ENCODE peak calls at places on chromosome 17, in nine cellular contexts. M is AG09309; Q is CD8-positive, alpha-beta T cell; B is fibroblast of pulmonary artery; Y is brain microvascular endothelial cell; X is body of pancreas; D is K562; Z is ovary; C is GM12865. O is an unnamed sample.

GRCh38 chr17:17241656-17242055 is 4.7 kb upstream of the FLCN start:
- DNase-seq in B (no peak), Y (no peak), D (no peak), M (no peak), Z (no peak), Q (no peak), X (no peak), C (no peak), O (no peak)

GRCh38 chr17:80191720-80192265 is 22.0 kb downstream of the CARD14 start:
- DNase-seq in Y (no peak), X (no peak), B (no peak), Z (no peak), M (no peak), C (no peak), D (no peak), Q (no peak), O (peak)

GRCh38 chr17:29169806-29170591 is 10.2 kb downstream of the MYO18A start:
- DNase-seq in M (no peak), C (no peak), X (no peak), Q (no peak), Z (no peak), D (no peak), Y (no peak), B (no peak), O (no peak)

GRCh38 chr17:58693208-58693607 is 806 bp downstream of the RAD51C start:
- DNase-seq in Y (no peak), D (peak), M (no peak), X (no peak), B (no peak), Q (no peak), C (peak), Z (no peak), O (peak)

GRCh38 chr17:62718420-62718819 is 89.7 kb downstream of the MARCHF10 start:
- DNase-seq in M (no peak), D (no peak), X (no peak), Q (no peak), C (no peak), Z (no peak), Y (peak), B (peak), O (no peak)

GRCh38 chr17:29619251-29619650 is 3.5 kb downstream of the CORO6 start:
- DNase-seq in B (peak), C (no peak), Q (no peak), Z (no peak), Y (no peak), M (no peak), X (no peak), D (no peak), O (peak)

GRCh38 chr17:83025636-83026280 is 53.7 kb upstream of the METRNL start:
- DNase-seq in C (no peak), D (no peak), Q (no peak), M (no peak), X (no peak), Y (no peak), B (no peak), Z (no peak), O (no peak)

GRCh38 chr17:56754523-56755208 is 79.1 kb downstream of the C17orf67 start:
- DNase-seq in M (no peak), Z (no peak), Y (peak), D (no peak), X (no peak), C (peak), Q (no peak), B (peak), O (no peak)

GRCh38 chr17:57552114-57552601 is 192.9 kb downstream of the CCDC182 start:
- DNase-seq in B (peak), D (peak), Y (peak), M (no peak), Z (peak), Q (peak), X (no peak), C (peak), O (no peak)

GRCh38 chr17:57033296-57033695 is 51.8 kb upstream of the AKAP1 start:
- DNase-seq in X (peak), Z (peak), Y (no peak), C (no peak), B (no peak), Q (no peak), M (no peak), D (no peak), O (no peak)

GRCh38 chr17:29561541-29562517 is 5.0 kb downstream of the ABHD15 start:
- DNase-seq in Z (no peak), Y (no peak), C (no peak), D (no peak), X (no peak), Q (no peak), M (no peak), B (no peak), O (no peak)

GRCh38 chr17:64063766-64064224 is 43.4 kb upstream of the ICAM2 start:
- DNase-seq in C (peak), Y (peak), Q (peak), Z (peak), D (peak), M (no peak), B (peak), X (peak), O (peak)

GRCh38 chr17:42675984-42676423 is 790 bp downstream of the PLEKHH3 start:
- DNase-seq in D (peak), Q (no peak), M (no peak), Z (peak), Y (no peak), X (peak), C (peak), B (peak), O (no peak)

GRCh38 chr17:40290629-40291296 is 3.1 kb downstream of the CDC6 start:
- DNase-seq in Y (peak), M (peak), Z (no peak), D (peak), C (peak), X (peak), B (peak), Q (no peak), O (peak)

GRCh38 chr17:8894673-8895578 is 27.5 kb upstream of the PIK3R6 start:
- DNase-seq in D (peak), Q (no peak), Z (no peak), X (peak), B (peak), M (peak), Y (peak), C (peak), O (peak)

GRCh38 chr17:60059082-60059481 is 19.6 kb downstream of the HEATR6 start:
- DNase-seq in Z (no peak), B (no peak), Y (no peak), M (no peak), D (no peak), Q (no peak), X (no peak), C (no peak), O (no peak)

GRCh38 chr17:34051046-34051445 is 204.0 kb upstream of the CCL2 start:
- DNase-seq in D (no peak), Z (no peak), B (no peak), X (no peak), M (no peak), Q (no peak), C (no peak), Y (no peak), O (no peak)

GRCh38 chr17:37233001-37233400 is 142.8 kb upstream of the C17orf78 start:
- DNase-seq in Y (no peak), X (no peak), D (no peak), Q (no peak), M (no peak), B (no peak), C (no peak), Z (no peak), O (no peak)

GRCh38 chr17:8698142-8699050 is 46.2 kb downstream of the CCDC42 start:
- DNase-seq in C (no peak), M (no peak), B (peak), D (peak), Y (peak), Z (peak), X (no peak), Q (no peak), O (no peak)

GRCh38 chr17:2391597-2392251 is 9.1 kb downstream of the MNT start:
- DNase-seq in B (no peak), X (no peak), Y (no peak), D (no peak), Q (no peak), M (no peak), C (no peak), Z (no peak), O (no peak)

GRCh38 chr17:43945074-43945824 is 3.0 kb upstream of the PPY start:
- DNase-seq in Z (no peak), D (no peak), Y (no peak), X (no peak), B (no peak), M (no peak), Q (no peak), C (no peak), O (no peak)

GRCh38 chr17:19242323-19242722 is 5.2 kb downstream of the EPN2 start:
- DNase-seq in Y (no peak), Z (no peak), Q (no peak), X (no peak), C (no peak), D (no peak), B (no peak), M (no peak), O (peak)

GRCh38 chr17:62705781-62706597 is 78.5 kb downstream of the MRC2 start:
- DNase-seq in Y (no peak), D (no peak), X (no peak), Z (no peak), C (no peak), M (no peak), B (peak), Q (no peak), O (no peak)

GRCh38 chr17:64573214-64573613 is 66.4 kb downstream of the CEP95 start:
- DNase-seq in C (no peak), D (no peak), Y (no peak), Z (no peak), Q (no peak), X (no peak), B (no peak), M (no peak), O (no peak)

GRCh38 chr17:75110307-75110937 is 653 bp downstream of the ARMC7 start:
- DNase-seq in Q (no peak), D (peak), M (no peak), C (peak), Z (no peak), X (peak), B (no peak), Y (no peak), O (no peak)

DNA sequence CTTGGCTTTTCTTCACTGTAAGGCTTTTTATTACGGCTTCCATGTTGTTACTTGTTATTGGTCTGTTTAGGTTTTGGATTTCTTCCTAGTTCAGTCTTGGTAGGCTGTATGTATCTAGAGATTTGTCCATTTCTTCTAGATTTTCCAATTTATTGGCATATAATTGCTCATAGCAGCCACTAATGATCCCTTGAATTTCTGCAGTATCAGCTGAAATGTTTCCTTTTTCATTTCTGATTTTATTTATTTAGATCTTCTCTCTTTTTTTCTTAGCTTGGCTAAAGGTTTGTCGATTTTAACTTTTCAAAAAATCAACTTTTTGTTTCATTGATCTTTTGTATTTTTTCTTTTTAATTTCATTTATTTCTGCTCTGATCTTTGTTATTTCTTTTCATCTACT is 18.5 kb downstream of the NLRP1 start:
- DNase-seq in D (no peak), Q (no peak), C (no peak), Y (no peak), B (no peak), Z (no peak), X (no peak), M (no peak), O (no peak)
- TF ChIP-seq CTCF in D (no peak), Q (no peak), C (no peak), Y (no peak), B (no peak), Z (no peak), X (no peak), M (no peak), O (no peak)

DNA sequence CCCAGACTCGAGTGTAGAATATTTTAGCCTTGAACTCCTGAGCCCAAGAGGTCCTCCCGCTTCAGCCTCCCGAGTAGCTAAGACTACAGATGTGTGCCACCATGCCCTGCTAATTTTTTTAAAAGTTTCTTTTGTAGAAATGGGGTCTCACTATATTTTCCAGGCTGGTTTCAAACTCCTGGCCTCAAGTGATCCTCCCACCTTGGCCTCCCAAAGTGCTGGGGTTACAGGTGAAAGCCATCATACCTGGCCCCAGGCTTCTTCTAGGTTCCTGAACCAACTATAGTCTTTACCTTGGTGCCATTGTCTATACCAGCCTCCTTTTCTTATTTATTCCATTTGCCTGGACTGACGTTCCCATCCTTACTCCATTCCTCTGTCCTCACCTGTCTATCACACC is 17.1 kb upstream of the PRKAR1A start:
- DNase-seq in Y (no peak), X (no peak), Z (no peak), D (no peak), Q (no peak), C (no peak), M (no peak), B (no peak), O (no peak)
- H3K4me3 ChIP-seq in Y (no peak), X (no peak), Z (no peak), D (no peak), Q (no peak), C (no peak), M (no peak), B (no peak), O (no peak)

GRCh38 chr17:4263282-4264215 is at the start of gene ANKFY1:
- DNase-seq in B (peak), Z (peak), M (peak), D (peak), Y (peak), Q (peak), X (peak), C (peak), O (peak)
- TF ChIP-seq CTCF in B (no peak), Z (peak), M (peak), D (peak), Y (peak), Q (no peak), X (peak), C (no peak), O (peak)

GRCh38 chr17:55722742-55723487 is at the start of gene TMEM100:
- DNase-seq in B (peak), Q (no peak), Z (peak), D (peak), Y (peak), M (peak), C (no peak), X (no peak), O (no peak)

GRCh38 chr17:55722016-55722706 is 503 bp downstream of the TMEM100 start:
- DNase-seq in X (no peak), B (no peak), C (no peak), D (no peak), Z (no peak), Q (no peak), Y (peak), M (no peak), O (peak)

GRCh38 chr17:55720917-55721836 is 1.5 kb downstream of the TMEM100 start:
- DNase-seq in Z (no peak), Y (no peak), C (no peak), D (no peak), X (no peak), Q (no peak), M (no peak), B (no peak), O (no peak)

GRCh38 chr17:55726440-55726839 is 3.8 kb upstream of the TMEM100 start:
- DNase-seq in D (no peak), C (no peak), X (no peak), M (peak), Z (peak), Y (peak), B (peak), Q (no peak), O (peak)

DNA sequence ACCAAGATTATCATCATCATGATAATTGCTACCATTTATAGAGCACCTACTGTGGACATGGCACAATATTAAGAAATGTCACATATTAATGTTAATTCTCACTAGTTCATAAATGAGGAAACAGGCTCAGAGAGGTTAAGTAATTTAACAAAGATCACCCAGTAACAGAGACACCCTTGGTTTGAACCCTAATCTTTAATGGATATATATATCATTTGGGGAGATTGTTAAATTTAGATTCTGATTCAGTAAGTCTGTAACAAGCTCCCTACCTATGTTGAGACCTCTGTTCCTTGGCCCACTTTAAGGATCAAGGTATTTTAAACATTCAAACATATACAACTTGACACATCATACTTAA is 804 bp upstream of the TMEM100 start:
- DNase-seq in Y (no peak), B (no peak), X (no peak), M (no peak), Z (no peak), C (no peak), D (no peak), Q (no peak), O (no peak)
- H3K4me3 ChIP-seq in Y (no peak), B (no peak), X (no peak), M (no peak), Z (no peak), C (no peak), D (no peak), Q (no peak), O (no peak)

GRCh38 chr17:72498671-72499210 is 377.9 kb downstream of the SOX9 start:
- DNase-seq in B (no peak), X (no peak), Q (no peak), C (peak), D (no peak), M (no peak), Y (no peak), Z (no peak), O (no peak)

GRCh38 chr17:72502111-72502939 is 381.5 kb downstream of the SOX9 start:
- DNase-seq in Q (no peak), Z (no peak), C (no peak), X (peak), B (peak), D (no peak), Y (peak), M (no peak), O (peak)

GRCh38 chr17:72502940-72503341 is 382.1 kb downstream of the SOX9 start:
- DNase-seq in Z (no peak), B (peak), X (no peak), C (no peak), Y (no peak), Q (no peak), M (no peak), D (no peak), O (peak)

GRCh38 chr17:72503556-72503955 is 382.7 kb downstream of the SOX9 start:
- DNase-seq in D (no peak), X (no peak), C (no peak), Z (no peak), M (no peak), B (no peak), Y (no peak), Q (no peak), O (no peak)

DNA sequence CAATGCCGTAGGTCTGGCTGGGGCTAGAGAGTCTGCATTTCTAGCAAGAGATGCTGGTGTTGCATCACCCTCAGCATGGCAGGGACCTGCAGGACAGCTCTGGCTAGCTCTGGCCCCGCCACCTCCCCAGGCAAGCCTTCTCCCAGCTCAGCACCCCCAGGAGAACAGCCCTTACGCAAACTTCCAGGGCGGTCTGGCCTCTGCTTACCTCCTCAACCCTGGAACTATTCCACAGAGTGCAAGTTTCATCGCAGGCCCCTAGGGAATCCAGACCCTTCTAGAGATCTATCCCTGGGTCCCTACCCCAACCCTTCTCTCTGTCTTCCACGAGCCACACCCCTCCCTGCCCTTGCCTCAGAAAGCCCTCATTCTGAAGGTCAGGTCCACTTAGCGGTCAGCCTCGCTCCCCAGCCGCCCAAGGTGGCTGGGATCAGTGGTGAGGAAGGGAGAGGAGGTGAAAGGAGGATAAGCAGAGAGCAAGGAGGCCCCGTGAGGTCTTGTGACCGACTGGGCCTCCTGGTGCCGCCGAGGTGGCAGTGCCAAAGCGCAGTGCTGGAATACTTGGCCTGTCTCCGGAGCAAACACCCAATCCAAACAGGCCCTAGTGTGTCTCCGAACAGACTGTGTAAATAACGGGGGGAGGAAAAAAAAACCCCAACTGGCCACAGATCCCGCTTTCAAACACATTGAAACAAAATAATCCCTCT is 380.7 kb downstream of the SOX9 start:
- DNase-seq in C (no peak), Y (no peak), M (no peak), Z (no peak), B (no peak), Q (no peak), X (peak), D (no peak), O (no peak)
- TF ChIP-seq CTCF in C (no peak), Y (no peak), M (no peak), Z (no peak), B (no peak), Q (no peak), X (peak), D (no peak), O (no peak)

DNA sequence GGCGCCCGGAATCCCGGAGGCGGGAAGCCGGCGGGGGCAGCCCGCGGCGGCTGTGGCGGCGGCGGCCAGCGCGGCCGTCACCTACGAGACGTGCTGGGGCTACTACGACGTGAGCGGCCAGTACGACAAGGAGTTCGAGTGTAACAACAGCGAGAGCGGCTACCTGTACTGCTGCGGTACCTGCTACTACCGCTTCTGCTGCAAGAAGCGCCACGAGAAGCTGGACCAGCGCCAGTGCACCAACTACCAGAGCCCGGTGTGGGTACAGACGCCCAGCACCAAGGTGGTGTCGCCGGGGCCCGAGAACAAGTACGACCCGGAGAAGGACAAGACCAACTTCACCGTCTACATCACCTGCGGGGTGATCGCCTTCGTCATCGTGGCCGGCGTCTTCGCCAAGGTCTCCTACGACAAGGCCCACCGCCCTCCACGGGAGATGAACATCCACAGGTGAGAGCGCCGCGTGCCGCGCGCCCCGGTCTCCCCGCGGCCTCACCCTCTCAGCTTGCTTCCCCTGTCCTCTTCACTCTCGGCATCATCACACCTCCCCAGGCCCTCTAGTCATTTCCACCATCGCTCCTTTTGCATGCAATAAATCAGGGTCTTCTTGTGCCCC is 706 bp downstream of the SHISA6 start:
- DNase-seq in M (no peak), B (no peak), Z (peak), Y (no peak), C (no peak), Q (no peak), X (peak), D (no peak), O (no peak)
- H3K4me3 ChIP-seq in M (no peak), B (no peak), Z (no peak), Y (no peak), C (no peak), Q (no peak), X (no peak), D (no peak), O (no peak)

GRCh38 chr17:48542956-48543853 is 1.7 kb downstream of the HOXB2 start:
- DNase-seq in D (peak), Z (no peak), B (peak), X (no peak), Q (no peak), C (peak), Y (peak), M (no peak), O (peak)
- TF ChIP-seq CTCF in D (peak), Z (no peak), B (peak), X (no peak), Q (no peak), C (peak), Y (no peak), M (no peak), O (no peak)

O was measured in bronchial epithelial cell.